ENCODE peak calls at places on chromosomes 2 and 18, in four cellular contexts. D, K, N and T are unnamed samples.

GRCh38 chr2:58535182-58535581 is 294.1 kb upstream of the FANCL start:
- DNase-seq in D (no peak), K (no peak), N (no peak), T (no peak)

GRCh38 chr2:105926960-105927678 is 182.4 kb downstream of the NCK2 start:
- DNase-seq in D (peak; percentile 21), K (no peak), N (no peak), T (no peak)

GRCh38 chr2:219056896-219057708 is 3.6 kb downstream of the IHH start:
- DNase-seq in D (no peak), K (no peak), N (no peak), T (no peak)

GRCh38 chr2:218832520-218832919 is 917 bp upstream of the PRKAG3 start:
- DNase-seq in D (no peak), K (no peak), N (no peak), T (no peak)

GRCh38 chr18:68763082-68763481 is 34.8 kb upstream of the CCDC102B start:
- DNase-seq in D (no peak), K (no peak), N (no peak), T (no peak)

GRCh38 chr2:9712263-9712662 is 81.5 kb upstream of the YWHAQ start:
- DNase-seq in D (no peak), K (no peak), N (no peak), T (no peak)

GRCh38 chr18:2948038-2948437 is 64.9 kb downstream of the LPIN2 start:
- DNase-seq in D (peak; percentile 23), K (no peak), N (peak; percentile 40), T (no peak)

GRCh38 chr18:44729631-44730101 is 49.0 kb downstream of the SETBP1 start:
- DNase-seq in D (no peak), K (no peak), N (peak; percentile 12), T (no peak)

GRCh38 chr18:9017900-9018217 is 84.6 kb upstream of the NDUFV2 start:
- DNase-seq in D (no peak), K (no peak), N (no peak), T (no peak)

GRCh38 chr2:231182500-231182899 is 15.9 kb upstream of the ARMC9 start:
- DNase-seq in D (no peak), K (no peak), N (peak; percentile 34), T (no peak)

GRCh38 chr18:56307771-56308170 is 330.6 kb downstream of the TXNL1 start:
- DNase-seq in D (no peak), K (no peak), N (no peak), T (no peak)

GRCh38 chr18:68564961-68565360 is 149.9 kb downstream of the TMX3 start:
- DNase-seq in D (no peak), K (no peak), N (no peak), T (no peak)

GRCh38 chr2:215619989-215620388 is 184.1 kb upstream of the FN1 start:
- DNase-seq in D (no peak), K (no peak), N (peak; percentile 55), T (no peak)

GRCh38 chr18:32920796-32921787 is 148.3 kb upstream of the KLHL14 start:
- DNase-seq in D (peak; percentile 70), K (no peak), N (no peak), T (no peak)

GRCh38 chr2:119263656-119264055 is 40.0 kb downstream of the STEAP3 start:
- DNase-seq in D (no peak), K (no peak), N (no peak), T (no peak)

GRCh38 chr2:219973136-219973535 is 345.7 kb downstream of the SLC4A3 start:
- DNase-seq in D (no peak), K (no peak), N (no peak), T (no peak)

GRCh38 chr2:68594674-68595492 is 48.5 kb upstream of the PROKR1 start:
- DNase-seq in D (peak; percentile 70), K (peak; percentile 13), N (peak; percentile 78), T (peak; percentile 27)

GRCh38 chr2:201070966-201071304 is 536 bp downstream of the HYCC2 start:
- DNase-seq in D (peak; percentile 35), K (no peak), N (no peak), T (no peak)

GRCh38 chr18:76592981-76593381 is 97.9 kb upstream of the ZNF516 start:
- DNase-seq in D (no peak), K (no peak), N (no peak), T (no peak)
- TF ChIP-seq CHD2 in D (no peak), K (no peak), N (no peak), T (no peak)

GRCh38 chr18:77089796-77090285 is 42.7 kb downstream of the MBP start:
- DNase-seq in D (no peak), K (no peak), N (no peak), T (no peak)

GRCh38 chr18:77090546-77091200 is 41.9 kb downstream of the MBP start:
- DNase-seq in D (no peak), K (no peak), N (no peak), T (no peak)

GRCh38 chr18:77087391-77088141 is 45.0 kb downstream of the MBP start:
- DNase-seq in D (no peak), K (no peak), N (no peak), T (no peak)

GRCh38 chr18:77091366-77091765 is 41.2 kb downstream of the MBP start:
- DNase-seq in D (no peak), K (no peak), N (no peak), T (no peak)

GRCh38 chr18:77088977-77089795 is 43.4 kb downstream of the MBP start:
- DNase-seq in D (no peak), K (peak; percentile 86), N (no peak), T (no peak)
- H3K4me1 ChIP-seq in D (peaks cover 33% of the 10 kb centered on the region), K (peaks cover 2% of the 10 kb centered on the region), N (no peaks in the 10 kb centered on the region), T (no peaks in the 10 kb centered on the region)

DNA sequence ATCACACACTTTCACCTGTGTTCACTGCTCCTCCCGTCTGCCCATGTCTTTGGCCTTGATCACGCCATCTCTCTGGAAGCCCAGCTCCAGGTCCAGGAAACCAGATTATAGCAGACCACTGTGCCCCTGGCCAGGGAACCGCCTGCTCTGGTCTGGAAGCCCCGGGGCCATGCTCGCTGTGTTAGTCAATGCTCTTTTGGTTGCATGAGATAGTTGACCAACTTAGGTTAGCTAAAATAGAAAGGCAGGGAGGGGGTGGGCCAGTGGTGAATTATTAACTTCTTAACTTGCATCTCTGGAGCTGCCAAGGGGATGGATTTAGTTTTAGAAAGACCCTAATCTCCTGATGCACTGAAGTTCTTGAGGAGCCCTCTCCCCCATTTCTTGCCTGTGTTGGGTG is 232.7 kb downstream of the AGAP1 start:
- DNase-seq in D (peak; percentile 18), K (no peak), N (no peak), T (no peak)
- TF ChIP-seq CBX5 in D (no peak), K (no peak), N (no peak), T (no peak)

GRCh38 chr2:95077521-95077807 is 44.1 kb downstream of the MRPS5 start:
- DNase-seq in D (no peak), K (no peak), N (no peak), T (no peak)
- TF ChIP-seq CHD2 in D (no peak), K (no peak), N (no peak), T (no peak)